ENCODE peak calls at places on chromosome 9, in ten cellular contexts. One of them, this sample, is unnamed.

GRCh38 chr9:133738039-133738805 is at the start of gene SARDH:
- DNase-seq in GM10248: peak; percentile 82
- DNase-seq in anterior cingulate cortex: no peak
- DNase-seq in activated naive CD4-positive, alpha-beta T cell: no peak
- DNase-seq in skeletal muscle cell: no peak
- DNase-seq in G401: no peak
- DNase-seq in iPS DF 6.9: no peak
- DNase-seq in CD14-positive monocyte: no peak
- DNase-seq in T-helper 1 cell: no peak
- DNase-seq in IMR-90: peak; percentile 47
- DNase-seq in this sample: no peak

GRCh38 chr9:117448066-117448465 is 33.2 kb upstream of the ASTN2 start:
- DNase-seq in GM10248: no peak
- DNase-seq in anterior cingulate cortex: no peak
- DNase-seq in activated naive CD4-positive, alpha-beta T cell: no peak
- DNase-seq in skeletal muscle cell: no peak
- DNase-seq in G401: no peak
- DNase-seq in iPS DF 6.9: no peak
- DNase-seq in CD14-positive monocyte: no peak
- DNase-seq in T-helper 1 cell: no peak
- DNase-seq in IMR-90: no peak
- DNase-seq in this sample: no peak

GRCh38 chr9:134492281-134492691 is 149.3 kb upstream of the COL5A1 start:
- DNase-seq in GM10248: no peak
- DNase-seq in anterior cingulate cortex: no peak
- DNase-seq in activated naive CD4-positive, alpha-beta T cell: no peak
- DNase-seq in skeletal muscle cell: peak; percentile 71
- DNase-seq in G401: no peak
- DNase-seq in iPS DF 6.9: no peak
- DNase-seq in CD14-positive monocyte: no peak
- DNase-seq in T-helper 1 cell: no peak
- DNase-seq in IMR-90: peak; percentile 91
- DNase-seq in this sample: no peak

GRCh38 chr9:116985636-116986414 is 298.7 kb downstream of the TRIM32 start:
- DNase-seq in GM10248: no peak
- DNase-seq in anterior cingulate cortex: no peak
- DNase-seq in activated naive CD4-positive, alpha-beta T cell: no peak
- DNase-seq in skeletal muscle cell: no peak
- DNase-seq in G401: peak; percentile 63
- DNase-seq in iPS DF 6.9: no peak
- DNase-seq in CD14-positive monocyte: no peak
- DNase-seq in T-helper 1 cell: no peak
- DNase-seq in IMR-90: no peak
- DNase-seq in this sample: no peak

GRCh38 chr9:93467462-93467861 is 14.1 kb upstream of the FAM120AOS start:
- DNase-seq in GM10248: no peak
- DNase-seq in anterior cingulate cortex: no peak
- DNase-seq in activated naive CD4-positive, alpha-beta T cell: no peak
- DNase-seq in skeletal muscle cell: no peak
- DNase-seq in G401: no peak
- DNase-seq in iPS DF 6.9: no peak
- DNase-seq in CD14-positive monocyte: no peak
- DNase-seq in T-helper 1 cell: no peak
- DNase-seq in IMR-90: no peak
- DNase-seq in this sample: no peak

GRCh38 chr9:128863647-128864046 is 18.1 kb downstream of the KYAT1 start:
- DNase-seq in GM10248: peak; percentile 89
- DNase-seq in anterior cingulate cortex: no peak
- DNase-seq in activated naive CD4-positive, alpha-beta T cell: peak; percentile 85
- DNase-seq in skeletal muscle cell: no peak
- DNase-seq in G401: peak; percentile 70
- DNase-seq in iPS DF 6.9: peak; percentile 79
- DNase-seq in CD14-positive monocyte: peak; percentile 73
- DNase-seq in T-helper 1 cell: peak; percentile 75
- DNase-seq in IMR-90: peak; percentile 36
- DNase-seq in this sample: no peak

GRCh38 chr9:4515958-4516375 is 25.7 kb downstream of the SLC1A1 start:
- DNase-seq in GM10248: peak; percentile 29
- DNase-seq in anterior cingulate cortex: no peak
- DNase-seq in activated naive CD4-positive, alpha-beta T cell: no peak
- DNase-seq in skeletal muscle cell: no peak
- DNase-seq in G401: no peak
- DNase-seq in iPS DF 6.9: no peak
- DNase-seq in CD14-positive monocyte: no peak
- DNase-seq in T-helper 1 cell: no peak
- DNase-seq in IMR-90: peak; percentile 15
- DNase-seq in this sample: no peak

GRCh38 chr9:95508242-95508967 is 8.4 kb downstream of the PTCH1 start:
- DNase-seq in GM10248: peak; percentile 31
- DNase-seq in anterior cingulate cortex: no peak
- DNase-seq in activated naive CD4-positive, alpha-beta T cell: no peak
- DNase-seq in skeletal muscle cell: no peak
- DNase-seq in G401: no peak
- DNase-seq in iPS DF 6.9: no peak
- DNase-seq in CD14-positive monocyte: no peak
- DNase-seq in T-helper 1 cell: no peak
- DNase-seq in IMR-90: no peak
- DNase-seq in this sample: no peak

GRCh38 chr9:10403283-10403682 is 209.5 kb downstream of the PTPRD start:
- DNase-seq in GM10248: no peak
- DNase-seq in anterior cingulate cortex: no peak
- DNase-seq in activated naive CD4-positive, alpha-beta T cell: no peak
- DNase-seq in skeletal muscle cell: no peak
- DNase-seq in G401: no peak
- DNase-seq in iPS DF 6.9: no peak
- DNase-seq in CD14-positive monocyte: no peak
- DNase-seq in T-helper 1 cell: no peak
- DNase-seq in IMR-90: no peak
- DNase-seq in this sample: no peak

GRCh38 chr9:13898957-13899356 is 415.0 kb downstream of the NFIB start:
- DNase-seq in GM10248: no peak
- DNase-seq in anterior cingulate cortex: no peak
- DNase-seq in activated naive CD4-positive, alpha-beta T cell: no peak
- DNase-seq in skeletal muscle cell: no peak
- DNase-seq in G401: no peak
- DNase-seq in iPS DF 6.9: no peak
- DNase-seq in CD14-positive monocyte: no peak
- DNase-seq in T-helper 1 cell: no peak
- DNase-seq in IMR-90: no peak
- DNase-seq in this sample: no peak

GRCh38 chr9:128250839-128251558 is 24.8 kb downstream of the GOLGA2 start:
- DNase-seq in GM10248: no peak
- DNase-seq in anterior cingulate cortex: no peak
- DNase-seq in activated naive CD4-positive, alpha-beta T cell: no peak
- DNase-seq in skeletal muscle cell: no peak
- DNase-seq in G401: no peak
- DNase-seq in iPS DF 6.9: no peak
- DNase-seq in CD14-positive monocyte: no peak
- DNase-seq in T-helper 1 cell: no peak
- DNase-seq in IMR-90: no peak
- DNase-seq in this sample: no peak

GRCh38 chr9:77177143-77177893 is at the start of gene VPS13A:
- DNase-seq in GM10248: peak; percentile 93
- DNase-seq in anterior cingulate cortex: peak; percentile 70
- DNase-seq in activated naive CD4-positive, alpha-beta T cell: peak; percentile 88
- DNase-seq in skeletal muscle cell: peak; percentile 64
- DNase-seq in G401: peak; percentile 84
- DNase-seq in iPS DF 6.9: peak; percentile 93
- DNase-seq in CD14-positive monocyte: peak; percentile 57
- DNase-seq in T-helper 1 cell: peak; percentile 88
- DNase-seq in IMR-90: peak; percentile 91
- DNase-seq in this sample: peak; percentile 78

GRCh38 chr9:95150903-95151302 is 166.6 kb downstream of the FANCC start:
- DNase-seq in GM10248: no peak
- DNase-seq in anterior cingulate cortex: no peak
- DNase-seq in activated naive CD4-positive, alpha-beta T cell: no peak
- DNase-seq in skeletal muscle cell: no peak
- DNase-seq in G401: no peak
- DNase-seq in iPS DF 6.9: no peak
- DNase-seq in CD14-positive monocyte: no peak
- DNase-seq in T-helper 1 cell: no peak
- DNase-seq in IMR-90: no peak
- DNase-seq in this sample: no peak

GRCh38 chr9:90995516-90995915 is 193.9 kb downstream of the SYK start:
- DNase-seq in GM10248: no peak
- DNase-seq in anterior cingulate cortex: no peak
- DNase-seq in activated naive CD4-positive, alpha-beta T cell: no peak
- DNase-seq in skeletal muscle cell: no peak
- DNase-seq in G401: no peak
- DNase-seq in iPS DF 6.9: no peak
- DNase-seq in CD14-positive monocyte: no peak
- DNase-seq in T-helper 1 cell: no peak
- DNase-seq in IMR-90: no peak
- DNase-seq in this sample: no peak

GRCh38 chr9:127088724-127089615 is 33.5 kb downstream of the ANGPTL2 start:
- DNase-seq in GM10248: no peak
- DNase-seq in anterior cingulate cortex: no peak
- DNase-seq in activated naive CD4-positive, alpha-beta T cell: no peak
- DNase-seq in skeletal muscle cell: no peak
- DNase-seq in G401: no peak
- DNase-seq in iPS DF 6.9: no peak
- DNase-seq in CD14-positive monocyte: no peak
- DNase-seq in T-helper 1 cell: no peak
- DNase-seq in IMR-90: no peak
- DNase-seq in this sample: no peak

GRCh38 chr9:107141967-107142366 is 141.1 kb upstream of the RAD23B start:
- DNase-seq in GM10248: no peak
- DNase-seq in anterior cingulate cortex: no peak
- DNase-seq in activated naive CD4-positive, alpha-beta T cell: no peak
- DNase-seq in skeletal muscle cell: no peak
- DNase-seq in G401: no peak
- DNase-seq in iPS DF 6.9: no peak
- DNase-seq in CD14-positive monocyte: no peak
- DNase-seq in T-helper 1 cell: no peak
- DNase-seq in IMR-90: peak; percentile 17
- DNase-seq in this sample: no peak

GRCh38 chr9:29826421-29826820 is 2253.1 kb upstream of the C9orf72 start:
- DNase-seq in GM10248: no peak
- DNase-seq in anterior cingulate cortex: no peak
- DNase-seq in activated naive CD4-positive, alpha-beta T cell: no peak
- DNase-seq in skeletal muscle cell: no peak
- DNase-seq in G401: no peak
- DNase-seq in iPS DF 6.9: no peak
- DNase-seq in CD14-positive monocyte: no peak
- DNase-seq in T-helper 1 cell: no peak
- DNase-seq in IMR-90: no peak
- DNase-seq in this sample: no peak

GRCh38 chr9:93008457-93008856 is 50.0 kb upstream of the SUSD3 start:
- DNase-seq in GM10248: no peak
- DNase-seq in anterior cingulate cortex: no peak
- DNase-seq in activated naive CD4-positive, alpha-beta T cell: no peak
- DNase-seq in skeletal muscle cell: no peak
- DNase-seq in G401: no peak
- DNase-seq in iPS DF 6.9: no peak
- DNase-seq in CD14-positive monocyte: no peak
- DNase-seq in T-helper 1 cell: no peak
- DNase-seq in IMR-90: no peak
- DNase-seq in this sample: no peak

GRCh38 chr9:21144620-21145019 is 3.0 kb upstream of the IFNW1 start:
- DNase-seq in GM10248: peak; percentile 16
- DNase-seq in anterior cingulate cortex: no peak
- DNase-seq in activated naive CD4-positive, alpha-beta T cell: no peak
- DNase-seq in skeletal muscle cell: no peak
- DNase-seq in G401: no peak
- DNase-seq in iPS DF 6.9: no peak
- DNase-seq in CD14-positive monocyte: no peak
- DNase-seq in T-helper 1 cell: no peak
- DNase-seq in IMR-90: no peak
- DNase-seq in this sample: no peak

GRCh38 chr9:127336086-127336485 is 60.9 kb upstream of the SLC2A8 start:
- DNase-seq in GM10248: no peak
- DNase-seq in anterior cingulate cortex: no peak
- DNase-seq in activated naive CD4-positive, alpha-beta T cell: no peak
- DNase-seq in skeletal muscle cell: peak; percentile 49
- DNase-seq in G401: no peak
- DNase-seq in iPS DF 6.9: no peak
- DNase-seq in CD14-positive monocyte: no peak
- DNase-seq in T-helper 1 cell: no peak
- DNase-seq in IMR-90: peak; percentile 68
- DNase-seq in this sample: no peak

GRCh38 chr9:84711936-84712335 is 42.4 kb downstream of the NTRK2 start:
- DNase-seq in GM10248: no peak
- DNase-seq in anterior cingulate cortex: peak; percentile 49
- DNase-seq in activated naive CD4-positive, alpha-beta T cell: no peak
- DNase-seq in skeletal muscle cell: no peak
- DNase-seq in G401: peak; percentile 92
- DNase-seq in iPS DF 6.9: no peak
- DNase-seq in CD14-positive monocyte: no peak
- DNase-seq in T-helper 1 cell: no peak
- DNase-seq in IMR-90: no peak
- DNase-seq in this sample: peak; percentile 74

GRCh38 chr9:109258619-109259321 is 62.1 kb downstream of the EPB41L4B start:
- DNase-seq in GM10248: no peak
- DNase-seq in anterior cingulate cortex: no peak
- DNase-seq in activated naive CD4-positive, alpha-beta T cell: no peak
- DNase-seq in skeletal muscle cell: no peak
- DNase-seq in G401: no peak
- DNase-seq in iPS DF 6.9: no peak
- DNase-seq in CD14-positive monocyte: no peak
- DNase-seq in T-helper 1 cell: no peak
- DNase-seq in IMR-90: no peak
- DNase-seq in this sample: no peak

GRCh38 chr9:137500666-137501397 is 41.7 kb upstream of the NSMF start:
- DNase-seq in GM10248: no peak
- DNase-seq in anterior cingulate cortex: no peak
- DNase-seq in activated naive CD4-positive, alpha-beta T cell: no peak
- DNase-seq in skeletal muscle cell: no peak
- DNase-seq in G401: no peak
- DNase-seq in iPS DF 6.9: no peak
- DNase-seq in CD14-positive monocyte: no peak
- DNase-seq in T-helper 1 cell: no peak
- DNase-seq in IMR-90: no peak
- DNase-seq in this sample: no peak

GRCh38 chr9:129482521-129483466 is 138.1 kb downstream of the C9orf50 start:
- DNase-seq in GM10248: no peak
- DNase-seq in anterior cingulate cortex: peak; percentile 59
- DNase-seq in activated naive CD4-positive, alpha-beta T cell: no peak
- DNase-seq in skeletal muscle cell: peak; percentile 77
- DNase-seq in G401: peak; percentile 87
- DNase-seq in iPS DF 6.9: no peak
- DNase-seq in CD14-positive monocyte: peak; percentile 64
- DNase-seq in T-helper 1 cell: no peak
- DNase-seq in IMR-90: peak; percentile 84
- DNase-seq in this sample: peak; percentile 79

GRCh38 chr9:98039474-98040072 is 17.0 kb upstream of the NANS start:
- DNase-seq in GM10248: no peak
- DNase-seq in anterior cingulate cortex: no peak
- DNase-seq in activated naive CD4-positive, alpha-beta T cell: no peak
- DNase-seq in skeletal muscle cell: no peak
- DNase-seq in G401: no peak
- DNase-seq in iPS DF 6.9: no peak
- DNase-seq in CD14-positive monocyte: no peak
- DNase-seq in T-helper 1 cell: no peak
- DNase-seq in IMR-90: peak; percentile 38
- DNase-seq in this sample: no peak

GRCh38 chr9:125963932-125964331 is 216.8 kb downstream of the PBX3 start:
- DNase-seq in GM10248: no peak
- DNase-seq in anterior cingulate cortex: no peak
- DNase-seq in activated naive CD4-positive, alpha-beta T cell: no peak
- DNase-seq in skeletal muscle cell: no peak
- DNase-seq in G401: no peak
- DNase-seq in iPS DF 6.9: no peak
- DNase-seq in CD14-positive monocyte: no peak
- DNase-seq in T-helper 1 cell: no peak
- DNase-seq in IMR-90: no peak
- DNase-seq in this sample: no peak